ENCODE peak calls at places on chromosomes 6 and 20, in eight cellular contexts. One of them, this sample, is unnamed.

GRCh38 chr20:10733122-10733521 is 59.3 kb upstream of the JAG1 start:
- DNase-seq in activated CD4-positive, alpha-beta T cell treated with anti-CD3 and anti-CD28 coated beads, Interleukin-2, amount 50 U/mL, for 1 hour: no peak
- DNase-seq in NB4: no peak
- DNase-seq in Caki2: no peak
- DNase-seq in tibial artery: no peak
- DNase-seq in naive thymus-derived CD4-positive, alpha-beta T cell: no peak
- DNase-seq in endothelial cell: no peak
- DNase-seq in uterus: no peak
- DNase-seq in this sample: no peak

GRCh38 chr20:43955244-43956191 is 40.9 kb downstream of the TOX2 start:
- DNase-seq in naive thymus-derived CD4-positive, alpha-beta T cell: peak
- DNase-seq in tibial artery: no peak
- DNase-seq in Caki2: peak
- DNase-seq in endothelial cell: no peak
- DNase-seq in activated CD4-positive, alpha-beta T cell treated with anti-CD3 and anti-CD28 coated beads, Interleukin-2, amount 50 U/mL, for 1 hour: peak
- DNase-seq in NB4: peak
- DNase-seq in uterus: no peak
- DNase-seq in this sample: peak

GRCh38 chr20:48238326-48238725 is 453.0 kb upstream of the SULF2 start:
- DNase-seq in activated CD4-positive, alpha-beta T cell treated with anti-CD3 and anti-CD28 coated beads, Interleukin-2, amount 50 U/mL, for 1 hour: no peak
- DNase-seq in endothelial cell: no peak
- DNase-seq in naive thymus-derived CD4-positive, alpha-beta T cell: no peak
- DNase-seq in uterus: peak
- DNase-seq in Caki2: peak
- DNase-seq in tibial artery: no peak
- DNase-seq in NB4: no peak
- DNase-seq in this sample: no peak

GRCh38 chr20:58670097-58670496 is 19.0 kb downstream of the STX16 start:
- DNase-seq in Caki2: no peak
- DNase-seq in tibial artery: no peak
- DNase-seq in activated CD4-positive, alpha-beta T cell treated with anti-CD3 and anti-CD28 coated beads, Interleukin-2, amount 50 U/mL, for 1 hour: no peak
- DNase-seq in endothelial cell: no peak
- DNase-seq in uterus: no peak
- DNase-seq in NB4: no peak
- DNase-seq in naive thymus-derived CD4-positive, alpha-beta T cell: no peak
- DNase-seq in this sample: no peak

GRCh38 chr6:72999995-73000394 is 225.3 kb downstream of the KHDC1L start:
- DNase-seq in NB4: no peak
- DNase-seq in activated CD4-positive, alpha-beta T cell treated with anti-CD3 and anti-CD28 coated beads, Interleukin-2, amount 50 U/mL, for 1 hour: no peak
- DNase-seq in naive thymus-derived CD4-positive, alpha-beta T cell: no peak
- DNase-seq in uterus: no peak
- DNase-seq in endothelial cell: no peak
- DNase-seq in tibial artery: no peak
- DNase-seq in Caki2: no peak
- DNase-seq in this sample: no peak

GRCh38 chr6:3202999-3203696 is 24.3 kb downstream of the TUBB2B start:
- DNase-seq in activated CD4-positive, alpha-beta T cell treated with anti-CD3 and anti-CD28 coated beads, Interleukin-2, amount 50 U/mL, for 1 hour: no peak
- DNase-seq in Caki2: no peak
- DNase-seq in uterus: no peak
- DNase-seq in endothelial cell: no peak
- DNase-seq in naive thymus-derived CD4-positive, alpha-beta T cell: no peak
- DNase-seq in tibial artery: no peak
- DNase-seq in NB4: no peak
- DNase-seq in this sample: no peak

GRCh38 chr20:40942015-40942414 is 86.6 kb upstream of the TOP1 start:
- DNase-seq in Caki2: no peak
- DNase-seq in endothelial cell: no peak
- DNase-seq in uterus: no peak
- DNase-seq in activated CD4-positive, alpha-beta T cell treated with anti-CD3 and anti-CD28 coated beads, Interleukin-2, amount 50 U/mL, for 1 hour: no peak
- DNase-seq in NB4: peak
- DNase-seq in naive thymus-derived CD4-positive, alpha-beta T cell: no peak
- DNase-seq in tibial artery: no peak
- DNase-seq in this sample: no peak

GRCh38 chr20:20366551-20366895 is 1.4 kb upstream of the INSM1 start:
- DNase-seq in naive thymus-derived CD4-positive, alpha-beta T cell: no peak
- DNase-seq in activated CD4-positive, alpha-beta T cell treated with anti-CD3 and anti-CD28 coated beads, Interleukin-2, amount 50 U/mL, for 1 hour: no peak
- DNase-seq in tibial artery: no peak
- DNase-seq in endothelial cell: no peak
- DNase-seq in Caki2: no peak
- DNase-seq in NB4: no peak
- DNase-seq in uterus: no peak
- DNase-seq in this sample: no peak

GRCh38 chr6:88982720-88983119 is 19.3 kb upstream of the RNGTT start:
- DNase-seq in tibial artery: peak
- DNase-seq in activated CD4-positive, alpha-beta T cell treated with anti-CD3 and anti-CD28 coated beads, Interleukin-2, amount 50 U/mL, for 1 hour: no peak
- DNase-seq in NB4: peak
- DNase-seq in naive thymus-derived CD4-positive, alpha-beta T cell: peak
- DNase-seq in Caki2: peak
- DNase-seq in uterus: peak
- DNase-seq in endothelial cell: no peak
- DNase-seq in this sample: peak

GRCh38 chr6:24033284-24033683 is 92.7 kb upstream of the NRSN1 start:
- DNase-seq in endothelial cell: no peak
- DNase-seq in Caki2: no peak
- DNase-seq in uterus: no peak
- DNase-seq in NB4: no peak
- DNase-seq in tibial artery: no peak
- DNase-seq in naive thymus-derived CD4-positive, alpha-beta T cell: no peak
- DNase-seq in activated CD4-positive, alpha-beta T cell treated with anti-CD3 and anti-CD28 coated beads, Interleukin-2, amount 50 U/mL, for 1 hour: no peak
- DNase-seq in this sample: no peak

GRCh38 chr20:38426006-38426405 is 9.1 kb downstream of the SNHG17 start:
- DNase-seq in endothelial cell: no peak
- DNase-seq in naive thymus-derived CD4-positive, alpha-beta T cell: no peak
- DNase-seq in tibial artery: no peak
- DNase-seq in NB4: peak
- DNase-seq in uterus: no peak
- DNase-seq in activated CD4-positive, alpha-beta T cell treated with anti-CD3 and anti-CD28 coated beads, Interleukin-2, amount 50 U/mL, for 1 hour: no peak
- DNase-seq in Caki2: peak
- DNase-seq in this sample: no peak

GRCh38 chr20:62583424-62583920 is 58.8 kb upstream of the SLCO4A1 start:
- DNase-seq in naive thymus-derived CD4-positive, alpha-beta T cell: no peak
- DNase-seq in uterus: no peak
- DNase-seq in endothelial cell: no peak
- DNase-seq in Caki2: no peak
- DNase-seq in NB4: no peak
- DNase-seq in tibial artery: no peak
- DNase-seq in activated CD4-positive, alpha-beta T cell treated with anti-CD3 and anti-CD28 coated beads, Interleukin-2, amount 50 U/mL, for 1 hour: no peak
- DNase-seq in this sample: peak

GRCh38 chr6:106862858-106863257 is 111.7 kb downstream of the CD24 start:
- DNase-seq in uterus: no peak
- DNase-seq in activated CD4-positive, alpha-beta T cell treated with anti-CD3 and anti-CD28 coated beads, Interleukin-2, amount 50 U/mL, for 1 hour: no peak
- DNase-seq in NB4: no peak
- DNase-seq in tibial artery: no peak
- DNase-seq in Caki2: no peak
- DNase-seq in endothelial cell: no peak
- DNase-seq in naive thymus-derived CD4-positive, alpha-beta T cell: no peak
- DNase-seq in this sample: no peak

This sample was measured in HT-29.